ENCODE peak calls at places on chromosome 6, in six cellular contexts. Y is GM13977, B is pancreas, O is K562, S is HFF-Myc, T is brain microvascular endothelial cell. G is an unnamed sample.

GRCh38 chr6:139887275-139887674 is 512.8 kb upstream of the CITED2 start:
- DNase-seq in Y (no peak), B (no peak), O (no peak), S (no peak), T (no peak), G (no peak)

GRCh38 chr6:129525055-129525454 is 184.9 kb downstream of the ARHGAP18 start:
- DNase-seq in Y (no peak), B (no peak), O (no peak), S (peak; percentile 20), T (no peak), G (peak; percentile 48)

GRCh38 chr6:112576421-112576820 is 229.3 kb downstream of the RFPL4B start:
- DNase-seq in Y (no peak), B (no peak), O (no peak), S (no peak), T (no peak), G (peak; percentile 62)

GRCh38 chr6:38198219-38198618 is 378.7 kb downstream of the ZFAND3 start:
- DNase-seq in Y (no peak), B (no peak), O (no peak), S (no peak), T (no peak), G (no peak)

GRCh38 chr6:105573138-105573537 is 170.3 kb upstream of the PREP start:
- DNase-seq in Y (no peak), B (no peak), O (no peak), S (no peak), T (no peak), G (no peak)

GRCh38 chr6:37565267-37566208 is 65.8 kb upstream of the CCDC167 start:
- DNase-seq in Y (no peak), B (no peak), O (no peak), S (no peak), T (no peak), G (no peak)

GRCh38 chr6:143743256-143744166 is 65.7 kb downstream of the PHACTR2 start:
- DNase-seq in Y (no peak), B (no peak), O (no peak), S (no peak), T (no peak), G (peak; percentile 56)

GRCh38 chr6:166379800-166380199 is 2.9 kb downstream of the MPC1 start:
- DNase-seq in Y (no peak), B (no peak), O (no peak), S (no peak), T (no peak), G (no peak)

GRCh38 chr6:111846511-111847409 is 26.5 kb downstream of the FYN start:
- DNase-seq in Y (no peak), B (no peak), O (no peak), S (no peak), T (no peak), G (no peak)

GRCh38 chr6:56699066-56699654 is 56.5 kb upstream of the DST start:
- DNase-seq in Y (peak; percentile 20), B (no peak), O (no peak), S (no peak), T (no peak), G (peak; percentile 68)

DNA sequence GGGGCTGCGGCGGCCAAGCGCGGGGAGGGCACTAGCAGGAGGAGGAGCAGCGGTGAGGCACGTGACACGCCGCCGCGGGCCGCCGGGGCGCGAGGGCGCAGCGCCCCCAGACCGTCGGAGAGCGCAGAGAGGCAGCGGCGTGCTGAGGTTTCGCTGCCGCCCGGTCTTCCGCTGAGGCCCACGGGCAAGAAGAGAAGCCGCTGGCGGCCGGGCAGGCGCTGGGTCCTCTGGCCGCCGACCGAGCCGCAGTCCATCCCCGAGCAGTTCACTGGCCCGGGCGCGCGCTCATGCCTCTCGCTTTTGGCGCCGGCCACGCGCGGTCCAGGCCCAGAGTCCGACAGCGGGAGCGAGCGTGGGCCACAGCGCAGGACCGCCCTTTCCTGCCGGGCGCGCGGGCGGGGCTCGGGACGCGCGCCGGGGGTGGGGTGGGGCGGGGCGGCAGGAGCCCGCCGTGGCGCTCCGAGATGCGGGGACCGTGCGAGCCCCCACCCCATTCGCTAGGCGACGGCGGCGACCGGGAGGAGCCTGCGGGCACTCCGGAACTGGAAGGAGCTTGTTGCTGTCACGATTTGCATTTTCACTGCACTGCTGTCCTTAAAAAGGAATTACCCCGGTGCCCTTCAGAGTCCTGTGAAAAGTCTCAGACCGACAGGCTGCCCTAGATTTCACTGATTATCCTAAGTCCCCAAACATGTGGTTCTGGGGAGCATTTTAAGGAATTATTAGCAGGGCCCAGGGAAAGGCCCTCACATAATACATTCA is at the start of gene MCUR1:
- DNase-seq in Y (peak; percentile 97), B (peak; percentile 96), O (peak; percentile 93), S (peak; percentile 27), T (peak; percentile 69), G (peak; percentile 84)
- TF ChIP-seq CTCF in Y (peak; percentile 53), B (no peak), O (peak; percentile 30), S (no peak), T (no peak), G (no peak)

DNA sequence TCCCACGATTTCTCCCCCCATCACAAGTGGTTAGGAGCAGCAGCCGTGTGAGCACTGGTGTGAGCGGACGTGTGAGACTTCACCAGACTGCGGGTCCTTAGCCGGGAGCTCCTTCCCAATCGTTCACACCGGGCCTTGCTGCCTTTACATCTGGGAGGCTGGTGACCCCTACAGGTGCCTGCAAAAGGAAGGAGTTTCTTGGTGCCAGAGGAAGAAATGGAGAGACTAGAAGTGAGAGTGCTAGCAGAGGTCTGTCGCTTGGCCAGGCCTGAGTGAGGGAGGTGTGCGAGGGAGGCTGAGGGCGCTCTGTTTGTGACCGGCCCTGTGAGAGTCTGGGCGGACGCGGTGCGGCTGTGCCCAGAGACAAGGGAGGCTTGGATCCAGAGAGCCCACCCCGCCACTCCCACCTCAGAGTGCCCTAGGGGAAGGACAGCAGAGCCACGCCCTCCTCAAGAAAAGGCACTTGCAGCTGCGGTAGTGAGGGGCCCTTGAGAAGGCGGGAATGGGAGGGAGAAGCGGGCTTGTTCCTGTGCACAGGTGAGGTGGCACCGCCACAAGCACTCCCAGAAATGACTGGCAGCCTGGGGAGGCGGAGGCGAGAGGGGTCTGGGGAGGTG is 10.0 kb upstream of the ARMC2 start:
- DNase-seq in Y (no peak), B (no peak), O (no peak), S (no peak), T (no peak), G (peak; percentile 21)
- TF ChIP-seq CTCF in Y (no peak), B (no peak), O (peak; percentile 35), S (peak; percentile 10), T (peak; percentile 47), G (peak; percentile 38)

GRCh38 chr6:44628347-44628746 is 240.8 kb downstream of the CDC5L start:
- DNase-seq in Y (no peak), B (no peak), O (no peak), S (no peak), T (no peak), G (no peak)
- TF ChIP-seq CTCF in Y (no peak), B (no peak), O (no peak), S (no peak), T (no peak), G (no peak)

GRCh38 chr6:151372164-151372563 is 19.2 kb downstream of the ZBTB2 start:
- DNase-seq in Y (no peak), B (no peak), O (no peak), S (no peak), T (no peak), G (no peak)

GRCh38 chr6:151374024-151374423 is 17.3 kb downstream of the ZBTB2 start:
- DNase-seq in Y (no peak), B (no peak), O (peak; percentile 33), S (no peak), T (no peak), G (no peak)

GRCh38 chr6:151365233-151365632 is 26.1 kb downstream of the ZBTB2 start:
- DNase-seq in Y (no peak), B (no peak), O (no peak), S (no peak), T (no peak), G (no peak)

GRCh38 chr6:151375833-151376232 is 15.5 kb downstream of the ZBTB2 start:
- DNase-seq in Y (no peak), B (no peak), O (no peak), S (no peak), T (no peak), G (no peak)

GRCh38 chr6:151370509-151371078 is 20.8 kb downstream of the ZBTB2 start:
- DNase-seq in Y (no peak), B (no peak), O (no peak), S (no peak), T (peak; percentile 55), G (peak; percentile 52)
- TF ChIP-seq CTCF in Y (no peak), B (no peak), O (peak; percentile 10), S (no peak), T (peak; percentile 48), G (peak; percentile 54)

GRCh38 chr6:29858006-29858405 is 30.4 kb downstream of the HLA-G start:
- DNase-seq in Y (no peak), B (no peak), O (no peak), S (no peak), T (no peak), G (no peak)

GRCh38 chr6:29850011-29850553 is 22.5 kb downstream of the HLA-G start:
- DNase-seq in Y (no peak), B (peak; percentile 42), O (peak; percentile 57), S (no peak), T (no peak), G (no peak)

GRCh38 chr6:29851190-29851589 is 23.6 kb downstream of the HLA-G start:
- DNase-seq in Y (no peak), B (no peak), O (no peak), S (no peak), T (no peak), G (no peak)

GRCh38 chr6:29847871-29848630 is 20.4 kb downstream of the HLA-G start:
- DNase-seq in Y (peak; percentile 74), B (peak; percentile 88), O (peak; percentile 79), S (no peak), T (peak; percentile 38), G (peak; percentile 55)

DNA sequence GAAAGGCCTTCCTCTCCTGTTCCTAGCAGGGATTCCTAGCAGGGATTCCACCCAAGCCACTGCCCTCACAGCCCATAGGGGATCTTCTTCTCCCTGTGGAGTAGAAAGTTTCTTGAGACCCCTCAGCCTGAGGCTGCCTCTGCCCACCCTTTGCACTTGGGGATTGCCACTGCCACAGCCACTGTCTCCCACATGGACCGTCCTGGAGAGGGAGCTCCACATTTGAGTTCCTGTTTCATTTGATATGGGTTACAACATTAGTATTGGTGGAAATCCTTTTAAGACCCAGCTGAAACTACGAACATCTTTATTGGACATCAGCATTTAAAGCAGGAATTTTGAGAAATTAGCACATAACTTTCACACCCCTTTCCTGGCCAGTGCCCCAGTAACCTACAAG is 25.6 kb downstream of the HLA-G start:
- DNase-seq in Y (no peak), B (no peak), O (no peak), S (no peak), T (no peak), G (no peak)
- TF ChIP-seq CTCF in Y (no peak), B (no peak), O (no peak), S (no peak), T (no peak), G (no peak)

DNA sequence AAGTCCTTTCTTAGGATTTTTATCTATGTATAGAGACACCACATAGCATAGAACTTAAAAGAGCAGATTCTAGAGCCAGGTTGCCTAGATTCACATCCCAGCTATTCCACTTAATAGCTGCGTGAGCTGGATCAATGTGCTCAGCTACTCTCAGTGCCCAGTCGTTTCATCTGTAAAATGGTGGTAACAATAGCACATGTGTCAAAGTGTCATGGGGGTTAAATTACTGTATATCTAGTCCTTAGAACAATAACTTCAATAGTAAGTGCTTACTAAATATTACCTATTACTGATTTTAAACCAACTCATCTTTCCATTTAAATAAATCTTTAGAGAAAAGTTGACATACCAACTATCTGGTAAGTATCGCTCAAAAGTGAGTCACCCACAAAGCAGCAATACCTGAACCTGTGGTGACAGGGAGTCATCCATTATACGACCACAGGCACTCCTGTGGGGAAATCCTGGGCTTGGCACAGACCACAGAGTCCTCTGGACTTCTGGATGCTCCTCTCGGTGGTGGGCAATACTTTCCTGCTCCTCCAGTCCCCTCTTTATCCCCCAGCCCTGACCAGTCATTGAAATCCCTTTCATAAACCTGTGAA is 154.8 kb downstream of the PDSS2 start:
- DNase-seq in Y (no peak), B (no peak), O (no peak), S (no peak), T (peak; percentile 6), G (peak; percentile 38)
- TF ChIP-seq CTCF in Y (no peak), B (no peak), O (no peak), S (no peak), T (no peak), G (no peak)

G was measured in astrocyte of the spinal cord.